ENCODE peak calls at places on chromosomes 2 and 18, in five cellular contexts. B is Peyer's patch, P is mammary epithelial cell, D is MM.1S, I is hepatocyte. Z is an unnamed sample. For H3K4me1, the result is how much of the 10 kb centered on the place peaks cover.

GRCh38 chr2:233250985-233251305 is 528 bp upstream of the ATG16L1 start:
- DNase-seq in I (no peak), P (no peak), D (peak), B (no peak), Z (no peak)

GRCh38 chr18:43919565-43919964 is 642.3 kb upstream of the SYT4 start:
- DNase-seq in I (no peak), B (no peak), D (no peak), P (no peak), Z (no peak)

GRCh38 chr18:52716926-52717325 is 376.9 kb downstream of the DCC start:
- DNase-seq in P (no peak), I (peak), D (no peak), B (no peak), Z (peak)

GRCh38 chr2:201151127-201152074 is 31.5 kb upstream of the CASP10 start:
- DNase-seq in P (peak), D (no peak), B (no peak), I (no peak), Z (no peak)

GRCh38 chr18:60892441-60892840 is 440.8 kb upstream of the CDH20 start:
- DNase-seq in I (no peak), D (no peak), B (no peak), P (peak), Z (no peak)

GRCh38 chr2:222878877-222879601 is 18.2 kb downstream of the ACSL3 start:
- DNase-seq in D (no peak), B (no peak), P (peak), I (no peak), Z (no peak)

GRCh38 chr2:30548386-30548785 is 101.3 kb downstream of the LCLAT1 start:
- DNase-seq in P (no peak), B (no peak), I (no peak), D (no peak), Z (no peak)

GRCh38 chr2:71082402-71083252 is 14.2 kb downstream of the NAGK start:
- DNase-seq in I (no peak), B (no peak), D (no peak), P (no peak), Z (no peak)

GRCh38 chr2:101119431-101119830 is 31.8 kb downstream of the TBC1D8 start:
- DNase-seq in B (no peak), I (no peak), D (no peak), P (peak), Z (no peak)

GRCh38 chr2:164898475-164898874 is 56.9 kb downstream of the SLC38A11 start:
- DNase-seq in P (no peak), D (no peak), B (no peak), I (peak), Z (peak)

GRCh38 chr2:42810971-42811865 is 18.8 kb upstream of the HAAO start:
- DNase-seq in I (peak), B (peak), P (no peak), D (peak), Z (peak)

GRCh38 chr2:36912692-36913091 is 53.6 kb downstream of the STRN start:
- DNase-seq in B (no peak), I (no peak), D (no peak), P (no peak), Z (no peak)

GRCh38 chr2:65351234-65351947 is 81.0 kb downstream of the SPRED2 start:
- DNase-seq in D (no peak), B (no peak), P (no peak), I (peak), Z (peak)

GRCh38 chr2:234444242-234444641 is 52.6 kb downstream of the ARL4C start:
- DNase-seq in D (no peak), I (no peak), P (no peak), B (no peak), Z (no peak)

GRCh38 chr2:170310876-170311502 is 133.0 kb downstream of the MYO3B start:
- DNase-seq in P (peak), I (no peak), B (no peak), D (no peak), Z (no peak)

GRCh38 chr2:181546086-181546485 is 88.9 kb downstream of the ITGA4 start:
- DNase-seq in B (no peak), P (peak), I (no peak), D (no peak), Z (no peak)

GRCh38 chr2:2291500-2292260 is 39.4 kb downstream of the MYT1L start:
- DNase-seq in P (no peak), I (peak), B (no peak), D (no peak), Z (no peak)

GRCh38 chr2:12544221-12544558 is 172.5 kb upstream of the TRIB2 start:
- DNase-seq in I (no peak), D (peak), P (no peak), B (no peak), Z (no peak)

GRCh38 chr2:38515155-38516074 is 87.3 kb downstream of the HNRNPLL start:
- DNase-seq in P (peak), D (no peak), I (peak), B (no peak), Z (no peak)

GRCh38 chr2:181742908-181743722 is 62.8 kb upstream of the NEUROD1 start:
- DNase-seq in I (peak), P (peak), B (no peak), D (peak), Z (peak)

GRCh38 chr2:167114018-167114417 is 225.7 kb downstream of the XIRP2 start:
- DNase-seq in B (no peak), P (no peak), I (no peak), D (no peak), Z (no peak)

GRCh38 chr2:164937864-164938401 is 17.4 kb downstream of the SLC38A11 start:
- DNase-seq in D (no peak), P (no peak), I (peak), B (no peak), Z (peak)

GRCh38 chr2:222656544-222657446 is 903 bp upstream of the FARSB start:
- DNase-seq in P (no peak), I (no peak), D (no peak), B (no peak), Z (no peak)

GRCh38 chr2:38581193-38582147 is 21.3 kb downstream of the HNRNPLL start:
- DNase-seq in I (peak), B (no peak), D (peak), P (peak), Z (no peak)

DNA sequence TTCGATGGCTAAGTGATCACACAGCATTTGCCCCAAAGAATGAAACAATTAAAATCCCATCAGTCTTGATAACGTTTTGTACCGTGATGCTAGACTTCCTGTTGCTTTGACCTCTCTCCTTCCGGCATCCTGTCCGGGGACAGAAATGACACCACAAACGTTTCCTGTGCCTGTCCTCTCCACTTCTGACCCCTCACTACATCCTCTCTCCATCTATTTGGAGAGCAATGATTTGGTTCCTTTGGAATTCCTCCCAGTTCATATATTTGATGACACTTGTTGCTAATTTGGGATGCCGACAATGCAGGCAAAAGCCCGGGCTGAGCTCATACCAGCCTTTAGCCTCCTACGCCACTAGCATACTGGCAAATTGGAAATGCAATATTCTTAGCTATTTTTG is 151.2 kb upstream of the CCDC68 start:
- DNase-seq in P (no peak), B (no peak), D (no peak), I (no peak), Z (no peak)
- H3K4me3 ChIP-seq in P (no peak), B (no peak), D (no peak), I (no peak), Z (no peak)

DNA sequence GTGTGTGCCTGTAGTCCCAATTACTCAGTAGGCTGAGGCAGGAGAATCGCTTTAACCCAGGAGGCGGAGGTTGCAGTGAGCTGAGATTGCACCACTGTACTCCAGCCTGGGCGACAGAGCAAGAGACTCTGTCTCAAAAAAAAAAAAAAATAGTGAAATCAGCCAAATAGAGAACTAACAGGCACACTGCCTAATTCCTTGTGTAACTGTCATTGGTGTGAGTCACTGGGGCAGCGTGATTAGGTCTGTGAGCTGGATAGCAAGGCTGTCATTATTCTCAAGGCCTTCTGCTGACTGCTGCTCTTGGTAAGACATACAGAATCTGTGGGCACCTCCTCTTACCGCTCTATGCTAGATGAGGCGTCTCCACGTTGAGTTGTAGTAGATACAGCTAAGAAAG is 270.3 kb downstream of the NEDD4L start:
- DNase-seq in D (no peak), B (no peak), I (peak), P (peak), Z (no peak)
- H3K4me1 ChIP-seq in D (under half), B (under half), I (under half), P (half or more), Z (under half)

GRCh38 chr18:48946329-48946835 is 4.4 kb downstream of the SMAD7 start:
- DNase-seq in P (peak), B (no peak), I (no peak), D (peak), Z (no peak)

GRCh38 chr18:48945953-48946217 is 4.9 kb downstream of the SMAD7 start:
- DNase-seq in D (no peak), P (no peak), I (no peak), B (no peak), Z (no peak)

GRCh38 chr18:48948112-48949050 is 2.4 kb downstream of the SMAD7 start:
- DNase-seq in D (peak), P (peak), B (peak), I (peak), Z (peak)

GRCh38 chr18:48947583-48947982 is 3.2 kb downstream of the SMAD7 start:
- DNase-seq in B (no peak), D (no peak), I (peak), P (peak), Z (no peak)

DNA sequence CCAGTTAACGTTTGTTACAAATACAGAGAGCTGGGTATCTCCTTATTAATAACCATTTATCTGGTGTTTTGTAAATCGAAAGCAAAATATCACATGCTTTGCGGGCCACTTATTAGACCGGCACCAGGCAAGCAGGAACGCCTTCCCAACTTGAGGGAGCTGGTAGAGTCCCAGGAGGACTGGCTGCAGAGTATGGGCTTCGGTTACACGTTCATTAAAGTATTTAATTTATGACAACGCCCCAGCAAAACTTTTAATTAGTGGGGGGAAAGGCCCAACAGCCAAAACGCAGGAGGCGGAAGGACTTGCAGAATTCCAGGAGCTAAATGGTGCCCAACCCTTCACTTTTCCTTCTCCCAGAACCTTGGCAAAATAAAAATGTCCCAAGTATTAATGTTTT is 3.7 kb downstream of the SMAD7 start:
- DNase-seq in B (no peak), I (no peak), P (no peak), D (no peak), Z (no peak)
- H3K4me3 ChIP-seq in B (peak), I (peak), P (peak), D (peak), Z (no peak)

DNA sequence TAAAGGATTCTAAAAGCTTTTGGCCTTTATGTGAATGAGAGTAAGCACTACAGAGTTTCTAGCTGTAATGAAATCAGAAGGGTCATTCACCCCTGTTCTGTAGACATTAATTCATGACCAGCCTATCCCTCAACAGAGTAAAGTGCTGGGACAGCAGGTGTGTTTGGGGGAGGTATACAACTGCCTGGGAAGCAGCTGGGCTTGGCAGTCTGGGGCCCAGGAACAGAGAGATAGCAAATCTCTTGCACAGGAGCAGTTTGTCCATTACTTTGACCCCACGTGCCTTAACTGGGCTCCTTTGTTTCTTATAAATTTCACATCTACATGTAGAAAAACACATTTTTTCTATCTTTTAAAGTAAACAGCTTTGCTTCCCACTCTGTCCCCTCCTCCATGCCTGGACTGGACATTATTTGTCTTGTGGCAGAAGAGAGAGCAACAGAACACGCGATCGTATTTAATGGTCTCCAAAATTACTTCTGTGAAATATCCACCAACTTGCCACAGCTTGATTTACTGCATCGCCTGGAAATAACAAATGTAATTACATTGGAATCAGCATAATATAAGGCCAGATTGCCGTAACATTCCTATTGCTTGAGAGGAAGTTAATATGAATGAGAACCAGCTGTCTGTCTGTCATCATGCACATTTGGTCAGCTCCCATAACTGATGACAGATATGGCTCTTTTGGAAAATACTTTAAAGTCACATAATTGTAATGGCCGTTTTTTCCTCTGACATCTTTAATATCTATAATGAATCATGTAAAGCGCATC is 263.8 kb downstream of the RBM43 start:
- DNase-seq in B (no peak), D (no peak), P (no peak), I (no peak), Z (no peak)
- H3K4me1 ChIP-seq in B (under half), D (under half), P (under half), I (under half), Z (under half)

Z was measured in Caco-2.